ENCODE peak calls at places on chromosomes 16 and 17, in seven cellular contexts. One of them, this sample, is unnamed.

GRCh38 chr16:28193530-28194423 is 18.0 kb downstream of the XPO6 start:
- DNase-seq in psoas muscle: peak; percentile 19
- DNase-seq in fibroblast of pulmonary artery: peak; percentile 89
- DNase-seq in stomach: no peak
- DNase-seq in endothelial cell of umbilical vein: peak; percentile 35
- DNase-seq in prostate gland: no peak
- DNase-seq in BJ: peak; percentile 95
- DNase-seq in this sample: no peak

GRCh38 chr17:55304171-55304859 is 39.6 kb downstream of the HLF start:
- DNase-seq in fibroblast of pulmonary artery: no peak
- DNase-seq in stomach: no peak
- DNase-seq in prostate gland: no peak
- DNase-seq in BJ: no peak
- DNase-seq in endothelial cell of umbilical vein: no peak
- DNase-seq in psoas muscle: no peak
- DNase-seq in this sample: no peak

GRCh38 chr16:77553130-77553529 is 118.3 kb upstream of the ADAMTS18 start:
- DNase-seq in stomach: no peak
- DNase-seq in endothelial cell of umbilical vein: no peak
- DNase-seq in psoas muscle: no peak
- DNase-seq in fibroblast of pulmonary artery: no peak
- DNase-seq in prostate gland: no peak
- DNase-seq in BJ: no peak
- DNase-seq in this sample: no peak

GRCh38 chr16:68459457-68459856 is 11.1 kb upstream of the SMPD3 start:
- DNase-seq in stomach: no peak
- DNase-seq in fibroblast of pulmonary artery: no peak
- DNase-seq in BJ: no peak
- DNase-seq in prostate gland: no peak
- DNase-seq in psoas muscle: no peak
- DNase-seq in endothelial cell of umbilical vein: no peak
- DNase-seq in this sample: no peak

GRCh38 chr16:70750893-70751467 is 50.0 kb downstream of the VAC14 start:
- DNase-seq in prostate gland: no peak
- DNase-seq in BJ: no peak
- DNase-seq in endothelial cell of umbilical vein: peak; percentile 90
- DNase-seq in psoas muscle: peak; percentile 92
- DNase-seq in stomach: peak; percentile 47
- DNase-seq in fibroblast of pulmonary artery: peak; percentile 96
- DNase-seq in this sample: no peak

GRCh38 chr16:53893731-53894435 is 189.9 kb downstream of the FTO start:
- DNase-seq in prostate gland: peak; percentile 48
- DNase-seq in fibroblast of pulmonary artery: peak; percentile 59
- DNase-seq in stomach: no peak
- DNase-seq in endothelial cell of umbilical vein: peak; percentile 70
- DNase-seq in BJ: peak; percentile 34
- DNase-seq in psoas muscle: peak; percentile 21
- DNase-seq in this sample: no peak

GRCh38 chr16:81879625-81880024 is 100.5 kb downstream of the PLCG2 start:
- DNase-seq in psoas muscle: no peak
- DNase-seq in endothelial cell of umbilical vein: no peak
- DNase-seq in fibroblast of pulmonary artery: no peak
- DNase-seq in BJ: no peak
- DNase-seq in prostate gland: no peak
- DNase-seq in stomach: no peak
- DNase-seq in this sample: no peak

GRCh38 chr16:8716052-8716451 is 41.6 kb downstream of the ABAT start:
- DNase-seq in BJ: no peak
- DNase-seq in stomach: no peak
- DNase-seq in psoas muscle: no peak
- DNase-seq in endothelial cell of umbilical vein: no peak
- DNase-seq in prostate gland: no peak
- DNase-seq in fibroblast of pulmonary artery: no peak
- DNase-seq in this sample: no peak

GRCh38 chr17:57309479-57309878 is 53.2 kb downstream of the MSI2 start:
- DNase-seq in fibroblast of pulmonary artery: no peak
- DNase-seq in stomach: no peak
- DNase-seq in BJ: no peak
- DNase-seq in endothelial cell of umbilical vein: no peak
- DNase-seq in psoas muscle: no peak
- DNase-seq in prostate gland: no peak
- DNase-seq in this sample: no peak

GRCh38 chr17:6660765-6661463 is 9.4 kb downstream of the C17orf100 start:
- DNase-seq in endothelial cell of umbilical vein: no peak
- DNase-seq in BJ: no peak
- DNase-seq in fibroblast of pulmonary artery: no peak
- DNase-seq in stomach: no peak
- DNase-seq in prostate gland: no peak
- DNase-seq in psoas muscle: no peak
- DNase-seq in this sample: no peak

GRCh38 chr16:58556678-58557077 is 41.4 kb downstream of the SETD6 start:
- DNase-seq in psoas muscle: no peak
- DNase-seq in BJ: no peak
- DNase-seq in fibroblast of pulmonary artery: no peak
- DNase-seq in prostate gland: no peak
- DNase-seq in endothelial cell of umbilical vein: no peak
- DNase-seq in stomach: no peak
- DNase-seq in this sample: no peak

GRCh38 chr16:27698266-27698665 is 148.3 kb downstream of the KATNIP start:
- DNase-seq in endothelial cell of umbilical vein: no peak
- DNase-seq in prostate gland: no peak
- DNase-seq in stomach: no peak
- DNase-seq in BJ: no peak
- DNase-seq in psoas muscle: no peak
- DNase-seq in fibroblast of pulmonary artery: no peak
- DNase-seq in this sample: peak; percentile 50

GRCh38 chr16:56909484-56910113 is 22.3 kb upstream of the HERPUD1 start:
- DNase-seq in BJ: no peak
- DNase-seq in fibroblast of pulmonary artery: peak; percentile 18
- DNase-seq in endothelial cell of umbilical vein: no peak
- DNase-seq in prostate gland: no peak
- DNase-seq in psoas muscle: no peak
- DNase-seq in stomach: no peak
- DNase-seq in this sample: no peak

GRCh38 chr16:68366062-68366461 is 55.2 kb downstream of the PRMT7 start:
- DNase-seq in psoas muscle: no peak
- DNase-seq in endothelial cell of umbilical vein: no peak
- DNase-seq in prostate gland: no peak
- DNase-seq in BJ: no peak
- DNase-seq in fibroblast of pulmonary artery: no peak
- DNase-seq in stomach: no peak
- DNase-seq in this sample: no peak

GRCh38 chr17:40399185-40399584 is 18.5 kb downstream of the TOP2A start:
- DNase-seq in fibroblast of pulmonary artery: peak; percentile 80
- DNase-seq in stomach: no peak
- DNase-seq in endothelial cell of umbilical vein: no peak
- DNase-seq in BJ: peak; percentile 5
- DNase-seq in psoas muscle: no peak
- DNase-seq in prostate gland: no peak
- DNase-seq in this sample: no peak

GRCh38 chr17:51120357-51120738 is 320 bp downstream of the SPAG9 start:
- DNase-seq in prostate gland: peak; percentile 38
- DNase-seq in psoas muscle: no peak
- DNase-seq in endothelial cell of umbilical vein: peak; percentile 55
- DNase-seq in BJ: no peak
- DNase-seq in fibroblast of pulmonary artery: peak; percentile 33
- DNase-seq in stomach: peak; percentile 59
- DNase-seq in this sample: peak; percentile 55

GRCh38 chr16:89334461-89334860 is 117.0 kb downstream of the ZNF778 start:
- DNase-seq in BJ: no peak
- DNase-seq in prostate gland: no peak
- DNase-seq in endothelial cell of umbilical vein: no peak
- DNase-seq in fibroblast of pulmonary artery: no peak
- DNase-seq in stomach: no peak
- DNase-seq in psoas muscle: no peak
- DNase-seq in this sample: no peak

GRCh38 chr17:68399638-68400403 is 57.5 kb downstream of the WIPI1 start:
- DNase-seq in BJ: no peak
- DNase-seq in stomach: no peak
- DNase-seq in fibroblast of pulmonary artery: peak; percentile 76
- DNase-seq in psoas muscle: no peak
- DNase-seq in endothelial cell of umbilical vein: peak; percentile 42
- DNase-seq in prostate gland: no peak
- DNase-seq in this sample: no peak

GRCh38 chr16:12162151-12162559 is 185.6 kb downstream of the SNX29 start:
- DNase-seq in endothelial cell of umbilical vein: no peak
- DNase-seq in BJ: no peak
- DNase-seq in psoas muscle: no peak
- DNase-seq in fibroblast of pulmonary artery: peak; percentile 33
- DNase-seq in prostate gland: no peak
- DNase-seq in stomach: no peak
- DNase-seq in this sample: no peak

GRCh38 chr17:58328195-58329034 is at the start of gene TSPOAP1:
- DNase-seq in BJ: no peak
- DNase-seq in endothelial cell of umbilical vein: no peak
- DNase-seq in fibroblast of pulmonary artery: no peak
- DNase-seq in psoas muscle: no peak
- DNase-seq in stomach: no peak
- DNase-seq in prostate gland: no peak
- DNase-seq in this sample: peak; percentile 58

GRCh38 chr17:57675427-57675826 is 69.7 kb downstream of the CCDC182 start:
- DNase-seq in BJ: no peak
- DNase-seq in psoas muscle: no peak
- DNase-seq in prostate gland: no peak
- DNase-seq in endothelial cell of umbilical vein: no peak
- DNase-seq in stomach: no peak
- DNase-seq in fibroblast of pulmonary artery: no peak
- DNase-seq in this sample: no peak

GRCh38 chr16:49366669-49367068 is 6.9 kb upstream of the C16orf78 start:
- DNase-seq in prostate gland: no peak
- DNase-seq in endothelial cell of umbilical vein: no peak
- DNase-seq in psoas muscle: no peak
- DNase-seq in fibroblast of pulmonary artery: no peak
- DNase-seq in stomach: no peak
- DNase-seq in BJ: no peak
- DNase-seq in this sample: no peak

GRCh38 chr17:42674755-42675347 is 1.9 kb downstream of the PLEKHH3 start:
- DNase-seq in BJ: no peak
- DNase-seq in endothelial cell of umbilical vein: no peak
- DNase-seq in stomach: peak; percentile 66
- DNase-seq in fibroblast of pulmonary artery: no peak
- DNase-seq in prostate gland: peak; percentile 22
- DNase-seq in psoas muscle: peak; percentile 61
- DNase-seq in this sample: no peak

GRCh38 chr16:3879887-3880564 is 487 bp downstream of the CREBBP start:
- DNase-seq in endothelial cell of umbilical vein: peak; percentile 31
- DNase-seq in fibroblast of pulmonary artery: peak; percentile 60
- DNase-seq in BJ: no peak
- DNase-seq in psoas muscle: peak; percentile 78
- DNase-seq in prostate gland: peak; percentile 69
- DNase-seq in stomach: peak; percentile 79
- DNase-seq in this sample: peak; percentile 41
- TF ChIP-seq CTCF in endothelial cell of umbilical vein: peak; percentile 25
- TF ChIP-seq CTCF in fibroblast of pulmonary artery: no peak
- TF ChIP-seq CTCF in BJ: no peak
- TF ChIP-seq CTCF in psoas muscle: peak; percentile 22
- TF ChIP-seq CTCF in prostate gland: no peak
- TF ChIP-seq CTCF in stomach: no peak
- TF ChIP-seq CTCF in this sample: no peak

DNA sequence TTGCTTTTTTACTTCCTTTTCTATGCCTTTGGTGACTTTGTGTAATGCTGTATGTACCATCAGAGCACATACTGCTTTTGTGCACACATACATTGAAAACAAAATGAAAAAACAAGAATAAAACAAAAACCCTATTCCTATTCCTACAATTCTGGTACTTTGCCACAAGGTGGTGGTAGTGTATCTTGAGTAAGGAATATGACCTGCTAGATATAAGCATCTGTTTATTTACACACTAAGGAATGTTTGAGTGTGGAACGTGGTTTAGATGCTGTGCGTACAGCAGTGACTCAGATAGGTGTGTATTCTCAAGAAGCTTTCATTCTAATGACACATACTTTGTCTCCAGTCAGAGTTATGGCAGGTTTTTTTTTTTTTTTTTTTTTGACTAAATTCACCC is 606.2 kb downstream of the WWOX start:
- DNase-seq in fibroblast of pulmonary artery: peak; percentile 10
- DNase-seq in stomach: no peak
- DNase-seq in prostate gland: no peak
- DNase-seq in endothelial cell of umbilical vein: no peak
- DNase-seq in BJ: no peak
- DNase-seq in psoas muscle: no peak
- DNase-seq in this sample: no peak
- TF ChIP-seq CTCF in fibroblast of pulmonary artery: peak; percentile 8
- TF ChIP-seq CTCF in stomach: no peak
- TF ChIP-seq CTCF in prostate gland: no peak
- TF ChIP-seq CTCF in endothelial cell of umbilical vein: no peak
- TF ChIP-seq CTCF in BJ: peak; percentile 8
- TF ChIP-seq CTCF in psoas muscle: peak; percentile 37
- TF ChIP-seq CTCF in this sample: peak; percentile 78

GRCh38 chr16:60902114-60902513 is 1134.1 kb downstream of the CDH8 start:
- DNase-seq in stomach: no peak
- DNase-seq in prostate gland: no peak
- DNase-seq in BJ: no peak
- DNase-seq in fibroblast of pulmonary artery: no peak
- DNase-seq in psoas muscle: no peak
- DNase-seq in endothelial cell of umbilical vein: no peak
- DNase-seq in this sample: no peak

GRCh38 chr16:60905806-60906205 is 1130.4 kb downstream of the CDH8 start:
- DNase-seq in psoas muscle: no peak
- DNase-seq in prostate gland: no peak
- DNase-seq in endothelial cell of umbilical vein: no peak
- DNase-seq in BJ: no peak
- DNase-seq in fibroblast of pulmonary artery: no peak
- DNase-seq in stomach: no peak
- DNase-seq in this sample: no peak

DNA sequence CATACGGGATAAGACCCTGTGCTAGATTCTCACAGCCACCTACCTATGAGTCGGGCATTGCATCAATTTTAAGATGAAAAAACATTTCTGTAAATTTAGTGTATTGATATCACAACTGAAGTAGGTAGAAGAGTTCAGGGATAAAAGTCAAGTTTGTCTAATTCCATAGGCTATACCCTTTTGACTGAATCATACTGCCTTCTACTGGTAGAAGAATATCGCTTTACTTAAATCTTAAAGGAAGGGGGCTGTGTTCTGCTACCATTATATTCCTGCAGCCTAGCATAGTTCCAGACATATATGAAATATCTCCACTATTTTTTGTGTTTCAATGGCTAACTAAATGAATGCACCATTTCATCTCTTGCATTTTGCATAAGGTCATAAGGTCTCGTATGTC is 1128.6 kb downstream of the CDH8 start:
- DNase-seq in stomach: no peak
- DNase-seq in endothelial cell of umbilical vein: no peak
- DNase-seq in psoas muscle: no peak
- DNase-seq in BJ: no peak
- DNase-seq in fibroblast of pulmonary artery: no peak
- DNase-seq in prostate gland: no peak
- DNase-seq in this sample: no peak
- TF ChIP-seq CTCF in stomach: no peak
- TF ChIP-seq CTCF in endothelial cell of umbilical vein: no peak
- TF ChIP-seq CTCF in psoas muscle: no peak
- TF ChIP-seq CTCF in BJ: no peak
- TF ChIP-seq CTCF in fibroblast of pulmonary artery: no peak
- TF ChIP-seq CTCF in prostate gland: no peak
- TF ChIP-seq CTCF in this sample: no peak

GRCh38 chr17:18043491-18043890 is 4.3 kb downstream of the GID4 start:
- DNase-seq in prostate gland: no peak
- DNase-seq in fibroblast of pulmonary artery: peak; percentile 45
- DNase-seq in BJ: no peak
- DNase-seq in stomach: no peak
- DNase-seq in endothelial cell of umbilical vein: peak; percentile 43
- DNase-seq in psoas muscle: no peak
- DNase-seq in this sample: no peak
- TF ChIP-seq CTCF in prostate gland: no peak
- TF ChIP-seq CTCF in fibroblast of pulmonary artery: peak; percentile 37
- TF ChIP-seq CTCF in BJ: peak; percentile 17
- TF ChIP-seq CTCF in stomach: no peak
- TF ChIP-seq CTCF in endothelial cell of umbilical vein: no peak
- TF ChIP-seq CTCF in psoas muscle: peak; percentile 21
- TF ChIP-seq CTCF in this sample: peak; percentile 17